ENCODE peak calls at places on chromosome 4, in ten cellular contexts. A is transverse colon, K is ovary, I is right lobe of liver, C is A549, V is tibial nerve, B is testis, L is body of pancreas, S is HCT116, E is H1. N is an unnamed sample.

GRCh38 chr4:123783936-123784335 is 387.3 kb downstream of the SPRY1 start:
- DNase-seq in A (no peak), K (no peak), I (no peak), C (no peak), V (no peak), B (no peak), L (no peak), S (no peak), E (no peak), N (no peak)

GRCh38 chr4:78562687-78563086 is 11.1 kb downstream of the ANXA3 start:
- DNase-seq in A (no peak), K (no peak), I (no peak), C (no peak), V (no peak), B (no peak), L (no peak), S (no peak), E (no peak), N (no peak)

GRCh38 chr4:83358410-83358809 is 23.8 kb upstream of the HPSE start:
- DNase-seq in A (no peak), K (no peak), I (no peak), C (peak; percentile 15), V (no peak), B (no peak), L (no peak), S (no peak), E (no peak), N (peak; percentile 35)

GRCh38 chr4:186105721-186106335 is 1.3 kb downstream of the FAM149A start:
- DNase-seq in A (peak; percentile 23), K (no peak), I (no peak), C (no peak), V (no peak), B (no peak), L (peak; percentile 74), S (no peak), E (no peak), N (no peak)

GRCh38 chr4:30413915-30414314 is 306.3 kb upstream of the PCDH7 start:
- DNase-seq in A (no peak), K (no peak), I (no peak), C (no peak), V (no peak), B (no peak), L (no peak), S (no peak), E (no peak), N (no peak)

GRCh38 chr4:185754961-185755360 is 57.0 kb downstream of the SORBS2 start:
- DNase-seq in A (no peak), K (no peak), I (no peak), C (no peak), V (no peak), B (no peak), L (no peak), S (no peak), E (no peak), N (no peak)

GRCh38 chr4:106530034-106530361 is 161.4 kb upstream of the GIMD1 start:
- DNase-seq in A (no peak), K (no peak), I (no peak), C (no peak), V (no peak), B (no peak), L (no peak), S (no peak), E (no peak), N (no peak)

GRCh38 chr4:156248921-156249320 is 295.3 kb upstream of the CTSO start:
- DNase-seq in A (no peak), K (no peak), I (no peak), C (no peak), V (no peak), B (no peak), L (no peak), S (no peak), E (no peak), N (no peak)

DNA sequence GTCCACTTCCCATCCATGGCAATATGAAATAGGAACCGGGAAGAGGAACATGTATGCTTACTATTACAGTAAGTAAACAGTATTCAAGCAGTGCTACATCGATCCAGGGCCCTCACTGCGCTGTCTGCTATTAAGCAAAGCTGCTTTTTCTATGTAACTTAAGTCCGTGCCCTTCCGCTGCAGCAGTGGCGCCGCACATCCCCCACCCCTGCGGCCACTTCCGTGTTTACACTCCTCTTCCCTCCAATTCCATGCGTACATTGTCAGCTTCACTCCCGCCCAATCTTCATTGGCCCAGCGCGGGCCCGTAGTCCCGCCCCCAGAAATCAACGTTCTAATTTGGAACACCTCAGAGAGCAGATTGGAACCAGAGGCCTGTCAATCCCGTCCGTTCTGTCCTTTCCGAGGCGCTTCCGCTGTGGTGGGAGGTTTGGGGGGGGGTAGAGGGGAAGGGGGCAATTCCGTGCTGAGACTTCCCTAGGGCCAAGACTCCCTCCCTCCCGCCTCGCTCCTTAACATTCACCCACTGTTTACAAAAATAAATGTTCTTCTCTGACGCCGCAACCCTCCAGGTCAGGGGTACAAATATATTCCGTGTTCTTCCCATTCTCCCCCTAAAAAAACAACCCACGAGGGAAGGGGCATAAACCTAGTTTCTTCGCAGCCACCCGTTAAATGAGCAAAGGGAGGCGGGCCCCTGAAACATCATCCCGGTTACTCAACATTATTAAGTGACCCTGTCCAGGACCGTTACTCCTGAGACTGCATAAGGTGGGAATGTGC is 67.4 kb downstream of the NOCT start:
- DNase-seq in A (peak; percentile 97), K (peak; percentile 91), I (peak; percentile 97), C (peak; percentile 86), V (peak; percentile 95), B (peak; percentile 99), L (peak; percentile 98), S (peak; percentile 96), E (peak; percentile 91), N (peak; percentile 76)
- TF ChIP-seq POLR2A in A (peak; percentile 48), K (peak; percentile 10), I (peak; percentile 64), C (no peak), V (no peak), B (no peak), L (no peak), S (peak; percentile 49), E (no peak), N (peak; percentile 32)

GRCh38 chr4:15653864-15654391 is 1.2 kb downstream of the FBXL5 start:
- DNase-seq in A (no peak), K (no peak), I (no peak), C (no peak), V (no peak), B (peak; percentile 49), L (no peak), S (no peak), E (no peak), N (no peak)
- TF ChIP-seq POLR2A in A (no peak), K (no peak), I (no peak), C (no peak), V (no peak), B (no peak), L (no peak), S (no peak), E (no peak), N (no peak)

GRCh38 chr4:139664442-139664841 is 1.2 kb upstream of the MGST2 start:
- DNase-seq in A (no peak), K (no peak), I (no peak), C (no peak), V (no peak), B (no peak), L (no peak), S (no peak), E (no peak), N (no peak)

GRCh38 chr4:139668036-139668435 is 2.4 kb downstream of the MGST2 start:
- DNase-seq in A (no peak), K (no peak), I (no peak), C (no peak), V (no peak), B (no peak), L (no peak), S (no peak), E (no peak), N (no peak)

GRCh38 chr4:139665079-139665689 is 435 bp upstream of the MGST2 start:
- DNase-seq in A (no peak), K (no peak), I (no peak), C (no peak), V (no peak), B (no peak), L (no peak), S (no peak), E (no peak), N (no peak)

GRCh38 chr4:139666735-139667266 is 1.2 kb downstream of the MGST2 start:
- DNase-seq in A (peak; percentile 70), K (peak; percentile 48), I (no peak), C (no peak), V (peak; percentile 26), B (peak; percentile 61), L (peak; percentile 83), S (no peak), E (no peak), N (no peak)

DNA sequence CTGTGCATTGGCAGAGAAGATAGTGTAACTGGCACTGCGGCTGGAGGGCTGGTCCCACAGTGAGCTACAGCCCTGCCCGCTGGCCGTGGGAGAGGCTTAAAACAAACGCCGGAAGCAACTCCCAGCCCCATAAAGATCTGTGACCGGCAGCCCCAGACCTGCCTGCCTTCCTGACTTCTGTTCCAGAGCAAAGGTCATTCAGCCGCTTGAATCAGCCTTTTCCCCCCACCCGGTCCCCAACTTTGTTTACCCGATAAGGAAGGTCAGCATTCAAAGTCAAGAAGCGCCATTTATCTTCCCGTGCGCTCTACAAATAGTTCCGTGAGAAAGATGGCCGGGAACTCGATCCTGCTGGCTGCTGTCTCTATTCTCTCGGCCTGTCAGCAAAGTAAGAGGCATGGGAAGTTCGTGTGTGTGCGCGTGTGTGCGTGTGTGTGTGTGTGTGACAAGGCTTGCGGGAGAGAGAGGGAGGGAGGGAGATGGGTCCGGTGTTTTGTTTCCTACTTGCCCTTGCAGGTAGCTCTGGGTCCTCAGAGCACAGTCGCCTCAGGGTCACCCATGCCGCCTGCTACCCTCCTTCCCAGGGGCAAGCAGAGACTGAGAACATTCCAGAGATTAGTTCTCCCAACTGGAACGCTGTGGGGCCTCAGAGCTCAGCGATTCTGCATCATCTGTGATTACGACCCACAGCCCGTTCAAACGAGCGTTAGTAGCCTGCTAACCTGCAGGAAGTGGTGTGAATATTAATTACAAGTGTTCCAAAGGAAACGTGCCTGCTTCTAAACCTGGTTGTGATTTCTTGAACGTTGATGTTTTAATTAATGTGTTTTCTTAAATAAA is at the start of gene MGST2:
- DNase-seq in A (peak; percentile 91), K (peak; percentile 81), I (peak; percentile 94), C (peak; percentile 62), V (peak; percentile 60), B (peak; percentile 87), L (peak; percentile 86), S (no peak), E (no peak), N (peak; percentile 20)
- TF ChIP-seq POLR2A in A (peak; percentile 75), K (peak; percentile 11), I (peak; percentile 66), C (peak; percentile 39), V (no peak), B (no peak), L (peak; percentile 75), S (peak; percentile 20), E (peak; percentile 21), N (no peak)

GRCh38 chr4:54066088-54066415 is 1.6 kb upstream of the CHIC2 start:
- DNase-seq in A (no peak), K (no peak), I (no peak), C (no peak), V (no peak), B (no peak), L (no peak), S (no peak), E (no peak), N (no peak)

GRCh38 chr4:54067163-54067562 is 2.8 kb upstream of the CHIC2 start:
- DNase-seq in A (peak; percentile 71), K (no peak), I (no peak), C (no peak), V (peak; percentile 60), B (no peak), L (peak; percentile 21), S (peak; percentile 60), E (no peak), N (no peak)

GRCh38 chr4:54065282-54066087 is 1.1 kb upstream of the CHIC2 start:
- DNase-seq in A (no peak), K (no peak), I (no peak), C (no peak), V (no peak), B (peak; percentile 49), L (no peak), S (no peak), E (no peak), N (no peak)

GRCh38 chr4:54064317-54065275 is at the start of gene CHIC2:
- DNase-seq in A (peak; percentile 96), K (peak; percentile 96), I (peak; percentile 98), C (peak; percentile 63), V (peak; percentile 90), B (peak; percentile 97), L (peak; percentile 96), S (peak; percentile 77), E (peak; percentile 72), N (peak; percentile 58)

DNA sequence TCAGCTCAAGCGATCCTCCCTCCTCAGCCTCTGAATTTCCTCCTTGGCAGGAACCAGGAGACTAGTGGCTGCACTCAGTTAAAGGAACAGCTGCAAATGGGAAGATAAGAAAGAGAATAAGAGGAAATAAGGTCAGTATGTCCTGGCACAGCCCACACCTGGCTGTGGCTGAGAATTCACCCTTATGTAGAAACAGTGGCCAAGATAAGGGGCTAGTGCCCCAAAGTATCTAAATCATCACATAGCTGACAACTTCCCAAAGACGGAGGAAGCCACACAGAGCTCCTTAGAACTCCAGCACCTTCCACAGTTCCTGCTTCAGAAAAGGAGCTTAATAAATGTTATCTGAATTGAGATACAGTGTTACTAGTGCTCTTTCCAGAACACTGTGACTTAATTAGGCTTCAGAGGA is 2.3 kb upstream of the CHIC2 start:
- DNase-seq in A (no peak), K (no peak), I (no peak), C (no peak), V (no peak), B (peak; percentile 79), L (peak; percentile 25), S (no peak), E (no peak), N (no peak)
- TF ChIP-seq POLR2A in A (no peak), K (no peak), I (no peak), C (no peak), V (no peak), B (no peak), L (no peak), S (no peak), E (no peak), N (no peak)

N was measured in H54.